ENCODE peak calls at places on chromosomes 7 and 10, in five cellular contexts. V is spleen, H is cardiac fibroblast, R is GM12865, G is foreskin fibroblast. T is an unnamed sample.

GRCh38 chr7:74083928-74084721 is 521 bp downstream of the LIMK1 start:
- DNase-seq in V (no peak), H (peak), R (peak), G (peak), T (peak)

GRCh38 chr7:83562960-83563359 is 86.0 kb downstream of the SEMA3E start:
- DNase-seq in V (no peak), H (no peak), R (no peak), G (no peak), T (no peak)

GRCh38 chr10:122258136-122259074 is 12.7 kb upstream of the BTBD16 start:
- DNase-seq in V (peak), H (peak), R (no peak), G (peak), T (peak)

GRCh38 chr10:128851281-128851680 is 615.8 kb upstream of the MGMT start:
- DNase-seq in V (no peak), H (no peak), R (no peak), G (no peak), T (no peak)

GRCh38 chr10:3948843-3949242 is 163.8 kb upstream of the KLF6 start:
- DNase-seq in V (no peak), H (peak), R (no peak), G (no peak), T (peak)

GRCh38 chr7:40551685-40552576 is 417.1 kb downstream of the SUGCT start:
- DNase-seq in V (peak), H (peak), R (peak), G (peak), T (peak)

GRCh38 chr7:28466341-28466740 is 54.0 kb downstream of the CREB5 start:
- DNase-seq in V (no peak), H (no peak), R (no peak), G (no peak), T (no peak)

GRCh38 chr7:106418094-106418493 is 133.3 kb upstream of the NAMPT start:
- DNase-seq in V (no peak), H (peak), R (no peak), G (peak), T (peak)

GRCh38 chr10:72638586-72639440 is 12.9 kb upstream of the MICU1 start:
- DNase-seq in V (no peak), H (no peak), R (no peak), G (no peak), T (no peak)

GRCh38 chr10:74981831-74982633 is 129.4 kb upstream of the SAMD8 start:
- DNase-seq in V (no peak), H (no peak), R (peak), G (no peak), T (no peak)

GRCh38 chr7:157474685-157475084 is 137.9 kb downstream of the DNAJB6 start:
- DNase-seq in V (peak), H (no peak), R (peak), G (no peak), T (no peak)

GRCh38 chr10:48455055-48455391 is 148.5 kb downstream of the MAPK8 start:
- DNase-seq in V (peak), H (no peak), R (no peak), G (no peak), T (no peak)

GRCh38 chr7:38448076-38448475 is 174.6 kb upstream of the TARP start:
- DNase-seq in V (no peak), H (peak), R (no peak), G (no peak), T (peak)

GRCh38 chr7:44291733-44292395 is 33.5 kb downstream of the CAMK2B start:
- DNase-seq in V (peak), H (peak), R (no peak), G (no peak), T (no peak)

GRCh38 chr7:107528461-107528860 is 35.3 kb downstream of the COG5 start:
- DNase-seq in V (no peak), H (peak), R (no peak), G (peak), T (peak)

GRCh38 chr7:120780938-120781337 is 77.0 kb downstream of the TSPAN12 start:
- DNase-seq in V (no peak), H (no peak), R (no peak), G (no peak), T (no peak)

GRCh38 chr7:26451997-26452396 is 160.3 kb downstream of the SNX10 start:
- DNase-seq in V (no peak), H (no peak), R (no peak), G (no peak), T (no peak)

GRCh38 chr7:129343099-129343700 is 91.0 kb upstream of the STRIP2 start:
- DNase-seq in V (no peak), H (peak), R (peak), G (peak), T (peak)

GRCh38 chr10:77501152-77501845 is 136.3 kb downstream of the KCNMA1 start:
- DNase-seq in V (no peak), H (peak), R (no peak), G (peak), T (peak)

GRCh38 chr7:123719481-123719806 is 29.4 kb downstream of the WASL start:
- DNase-seq in V (no peak), H (peak), R (no peak), G (no peak), T (no peak)

GRCh38 chr10:70283071-70283444 is 746 bp downstream of the NPFFR1 start:
- DNase-seq in V (no peak), H (no peak), R (no peak), G (no peak), T (no peak)

GRCh38 chr10:70285432-70285831 is 1.6 kb upstream of the NPFFR1 start:
- DNase-seq in V (no peak), H (no peak), R (no peak), G (no peak), T (no peak)

GRCh38 chr10:70286616-70287015 is 2.8 kb upstream of the NPFFR1 start:
- DNase-seq in V (no peak), H (no peak), R (no peak), G (no peak), T (no peak)

GRCh38 chr10:70284542-70285150 is 842 bp upstream of the NPFFR1 start:
- DNase-seq in V (no peak), H (no peak), R (no peak), G (no peak), T (no peak)

GRCh38 chr10:70283445-70284399 is at the start of gene NPFFR1:
- DNase-seq in V (no peak), H (no peak), R (no peak), G (no peak), T (no peak)
- H3K4me3 ChIP-seq in V (no peak), H (no peak), R (no peak), G (no peak), T (no peak)

DNA sequence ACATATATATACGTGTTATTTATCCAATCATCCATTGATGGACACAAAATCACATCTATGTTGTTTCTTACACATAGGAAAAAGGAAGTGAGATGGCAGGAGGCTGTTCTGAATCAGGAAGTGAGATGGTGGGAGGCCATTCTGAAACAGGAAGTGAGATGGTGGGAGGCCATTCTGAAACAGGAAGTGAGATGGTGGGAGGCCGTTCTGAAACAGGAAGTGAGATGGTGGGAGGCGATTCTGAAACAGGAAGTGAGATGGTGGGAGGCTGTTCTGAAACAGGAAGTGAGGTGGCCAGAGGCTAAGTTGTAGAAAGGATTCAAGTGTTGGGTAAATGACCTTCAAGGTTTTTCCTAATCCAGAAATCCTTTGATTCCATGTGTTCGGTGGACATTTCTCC is 921.5 kb downstream of the TYW1 start:
- DNase-seq in V (no peak), H (no peak), R (peak), G (no peak), T (no peak)
- H3K4me3 ChIP-seq in V (no peak), H (no peak), R (no peak), G (no peak), T (no peak)

GRCh38 chr7:135160858-135161653 is 9.5 kb downstream of the CYREN start:
- DNase-seq in V (peak), H (no peak), R (no peak), G (no peak), T (peak)

GRCh38 chr7:135158874-135159273 is 11.0 kb downstream of the TMEM140 start:
- DNase-seq in V (no peak), H (no peak), R (no peak), G (no peak), T (no peak)

GRCh38 chr7:135159359-135160087 is 11.0 kb downstream of the CYREN start:
- DNase-seq in V (no peak), H (no peak), R (no peak), G (no peak), T (no peak)

GRCh38 chr7:135161669-135162068 is 8.8 kb downstream of the CYREN start:
- DNase-seq in V (no peak), H (no peak), R (no peak), G (no peak), T (no peak)

DNA sequence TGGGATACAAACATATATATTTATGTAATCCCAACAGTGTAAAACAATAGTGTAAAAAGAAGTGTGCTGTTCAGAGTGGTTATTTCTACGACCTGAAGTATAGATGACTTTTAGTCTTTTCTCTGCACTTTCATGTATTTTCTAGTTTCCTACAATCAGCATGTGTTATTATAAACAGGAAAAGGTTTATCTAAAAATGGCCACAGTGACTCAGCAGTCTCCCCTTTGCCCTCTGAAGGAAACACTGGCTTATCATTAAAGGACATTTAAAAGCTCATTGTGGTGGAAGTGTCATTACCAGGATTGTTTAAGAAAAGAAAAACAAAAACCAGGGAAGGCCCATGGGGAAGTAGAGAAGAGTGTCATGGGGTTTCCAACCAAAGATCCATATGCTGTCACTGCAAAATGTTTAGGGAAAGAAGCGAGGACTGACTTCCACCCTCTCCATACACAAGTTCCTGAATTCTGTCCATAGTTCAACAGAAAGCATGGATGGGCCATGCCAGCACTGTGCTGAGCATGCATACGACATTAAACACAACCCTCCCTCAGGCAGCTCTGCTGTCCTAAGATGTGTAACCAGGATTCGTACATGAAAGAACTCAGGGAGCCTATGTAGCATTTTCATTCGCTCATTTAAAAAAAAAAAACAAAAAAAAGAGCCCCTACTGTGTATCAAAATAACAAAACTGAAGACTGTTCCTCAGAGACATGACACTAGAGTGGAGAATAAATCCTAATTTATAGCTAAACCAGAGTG is 10.2 kb downstream of the CYREN start:
- DNase-seq in V (no peak), H (peak), R (peak), G (no peak), T (no peak)
- H3K4me3 ChIP-seq in V (no peak), H (no peak), R (no peak), G (no peak), T (no peak)

GRCh38 chr10:1054684-1055083 is 1.5 kb upstream of the WDR37 start:
- DNase-seq in V (no peak), H (no peak), R (no peak), G (no peak), T (no peak)
- H3K4me3 ChIP-seq in V (peak), H (no peak), R (peak), G (peak), T (no peak)

GRCh38 chr10:93075369-93076221 is 1.9 kb downstream of the CYP26A1 start:
- DNase-seq in V (no peak), H (no peak), R (peak), G (no peak), T (no peak)

GRCh38 chr10:93074137-93074596 is 474 bp downstream of the CYP26A1 start:
- DNase-seq in V (no peak), H (no peak), R (no peak), G (no peak), T (no peak)

GRCh38 chr10:93073539-93074136 is at the start of gene CYP26A1:
- DNase-seq in V (no peak), H (no peak), R (no peak), G (no peak), T (no peak)

GRCh38 chr10:93072713-93073538 is 767 bp upstream of the CYP26A1 start:
- DNase-seq in V (no peak), H (no peak), R (no peak), G (no peak), T (no peak)

GRCh38 chr10:93074597-93075368 is 1.1 kb downstream of the CYP26A1 start:
- DNase-seq in V (no peak), H (no peak), R (no peak), G (no peak), T (no peak)
- H3K4me3 ChIP-seq in V (peak), H (no peak), R (no peak), G (no peak), T (no peak)

DNA sequence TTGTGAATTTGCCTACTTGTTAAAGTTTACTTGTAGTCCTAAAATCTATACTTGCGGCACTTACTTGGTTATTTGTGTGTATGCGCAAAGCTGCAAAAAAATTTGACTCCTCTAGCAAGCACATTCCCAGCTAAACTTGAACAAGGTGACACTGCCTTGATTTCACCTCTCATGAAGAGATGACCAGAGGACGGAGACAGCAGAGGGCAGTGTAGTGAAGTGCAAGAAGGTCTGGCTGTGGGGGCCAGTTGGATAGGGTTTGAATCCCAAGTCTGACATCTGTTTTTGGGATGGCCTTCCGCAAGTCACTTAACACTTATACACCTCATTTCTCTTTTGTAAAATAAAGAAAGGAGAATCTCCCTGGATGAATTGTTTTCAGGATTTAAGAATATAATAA is 15.7 kb downstream of the SLK start:
- DNase-seq in V (no peak), H (no peak), R (peak), G (no peak), T (no peak)
- H3K4me3 ChIP-seq in V (no peak), H (no peak), R (no peak), G (no peak), T (no peak)

GRCh38 chr10:86376852-86377796 is 10.5 kb upstream of the GRID1 start:
- DNase-seq in V (peak), H (peak), R (peak), G (peak), T (peak)
- H3K4me3 ChIP-seq in V (no peak), H (peak), R (no peak), G (peak), T (peak)

DNA sequence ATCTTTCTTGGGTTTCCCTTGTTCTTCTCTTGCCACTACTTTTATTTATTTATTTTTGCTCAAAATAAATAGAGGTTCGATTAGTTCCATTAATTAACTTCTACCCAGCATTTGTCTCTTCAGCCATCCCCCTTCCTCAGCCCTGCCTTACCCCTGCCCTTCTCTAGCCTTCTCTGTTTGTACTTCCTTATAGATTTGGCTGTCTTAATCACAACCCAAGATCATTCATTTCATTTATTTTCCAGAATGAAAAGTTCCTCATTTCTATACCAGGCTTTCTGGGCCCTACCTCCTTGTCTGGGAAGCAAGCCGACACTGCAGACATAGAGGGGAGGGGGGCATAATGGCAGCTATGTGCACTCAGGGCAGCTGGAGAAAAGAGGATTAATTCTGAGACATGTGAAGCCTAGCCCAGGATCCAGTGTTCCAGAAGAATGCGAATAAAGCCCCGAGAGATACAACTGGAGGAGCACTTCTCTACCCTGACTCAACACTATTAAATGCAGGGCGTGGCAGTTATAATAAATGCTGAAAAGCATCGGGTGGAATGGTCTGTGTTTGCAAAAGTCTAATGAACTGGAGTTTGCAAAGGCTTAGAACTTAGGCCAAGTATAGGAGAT is 6.4 kb upstream of the PDCD4 start:
- DNase-seq in V (no peak), H (peak), R (no peak), G (peak), T (peak)
- H3K4me3 ChIP-seq in V (no peak), H (no peak), R (peak), G (no peak), T (no peak)

DNA sequence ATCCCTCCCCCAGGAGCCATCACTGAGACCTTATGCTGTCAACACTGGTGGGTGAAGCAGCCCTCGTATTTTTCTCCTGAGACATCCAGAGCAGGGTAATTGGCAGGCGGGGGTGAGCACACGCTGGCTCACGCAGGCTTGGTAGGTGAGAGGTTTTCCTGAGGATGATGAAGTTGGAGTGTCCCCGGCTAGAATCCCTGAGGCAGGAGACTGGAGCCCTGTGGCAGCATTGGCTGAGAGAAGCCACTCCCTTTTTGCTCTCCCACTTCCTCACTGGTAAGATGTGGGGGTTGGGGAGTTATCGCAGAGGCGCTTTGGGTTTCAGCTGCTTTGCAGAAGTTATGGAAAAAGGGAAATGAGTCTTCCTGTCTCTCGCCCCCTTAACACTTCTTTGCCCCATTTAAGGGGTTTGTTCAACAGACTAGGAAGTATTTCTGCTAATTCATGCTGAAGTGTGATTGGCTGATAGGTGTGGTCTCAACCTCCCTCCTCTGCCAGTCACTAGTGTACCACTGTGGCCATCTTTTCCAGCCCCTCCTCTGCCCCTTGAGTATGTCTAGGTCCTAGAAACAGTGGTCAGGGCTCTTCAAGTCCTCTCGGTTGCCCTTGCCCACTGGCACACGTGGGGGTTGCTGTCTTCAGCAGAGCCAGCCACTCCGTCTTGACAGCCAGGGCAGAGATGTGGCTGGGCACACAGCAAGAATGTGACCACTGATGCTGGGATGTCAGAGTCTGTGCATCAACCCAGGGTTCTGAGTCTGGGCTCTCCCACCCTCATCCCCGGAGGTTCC is 5.7 kb downstream of the ARPC1B start:
- DNase-seq in V (peak), H (peak), R (peak), G (peak), T (peak)
- H3K4me3 ChIP-seq in V (peak), H (peak), R (peak), G (peak), T (no peak)